ENCODE peak calls at places on chromosome 9, in eight cellular contexts. V is HCT116; Z is left ventricle myocardium inferior; W is GM23338; E is CD4-positive, alpha-beta T cell; A is PC-3; P is GM12865; D is fibroblast of villous mesenchyme. J is an unnamed sample.

GRCh38 chr9:111992523-111992922 is 95.9 kb downstream of the UGCG start:
- DNase-seq in P (peak; percentile 81), W (no peak), V (peak; percentile 61), D (peak; percentile 49), Z (no peak), E (no peak), A (peak; percentile 79), J (peak; percentile 42)

GRCh38 chr9:72353455-72354116 is 11.4 kb downstream of the ZFAND5 start:
- DNase-seq in P (no peak), Z (no peak), E (no peak), A (no peak), W (no peak), D (no peak), V (no peak), J (no peak)

GRCh38 chr9:115015018-115015635 is 84.7 kb upstream of the TNFSF8 start:
- DNase-seq in P (peak; percentile 27), E (no peak), D (peak; percentile 69), A (peak; percentile 58), Z (no peak), W (peak; percentile 81), V (peak; percentile 40), J (peak; percentile 69)

GRCh38 chr9:135050072-135050990 is 37.1 kb upstream of the OLFM1 start:
- DNase-seq in W (no peak), P (peak; percentile 6), D (no peak), A (no peak), Z (no peak), V (no peak), E (no peak), J (no peak)

GRCh38 chr9:111411266-111411665 is 72.9 kb downstream of the ECPAS start:
- DNase-seq in A (no peak), E (no peak), W (no peak), P (no peak), V (no peak), Z (no peak), D (no peak), J (no peak)

GRCh38 chr9:38306899-38307298 is 85.6 kb upstream of the ALDH1B1 start:
- DNase-seq in A (no peak), W (no peak), D (no peak), V (no peak), Z (no peak), P (no peak), E (no peak), J (no peak)

GRCh38 chr9:83992407-83992806 is 11.8 kb downstream of the RMI1 start:
- DNase-seq in D (peak; percentile 41), V (no peak), Z (no peak), P (no peak), E (no peak), A (peak; percentile 64), W (no peak), J (no peak)

GRCh38 chr9:33320568-33321261 is 30.4 kb downstream of the NFX1 start:
- DNase-seq in V (no peak), D (peak; percentile 97), A (peak; percentile 87), W (no peak), Z (no peak), E (no peak), P (no peak), J (peak; percentile 93)

GRCh38 chr9:95409650-95410426 is 92.3 kb upstream of the FANCC start:
- DNase-seq in Z (no peak), A (peak; percentile 21), W (no peak), V (peak; percentile 23), P (no peak), D (peak; percentile 97), E (no peak), J (peak; percentile 86)

GRCh38 chr9:111052831-111053230 is 14.6 kb upstream of the LPAR1 start:
- DNase-seq in P (no peak), A (peak; percentile 18), E (no peak), Z (no peak), D (no peak), V (no peak), W (no peak), J (peak; percentile 53)

GRCh38 chr9:81759680-81760215 is 70.4 kb upstream of the TLE1 start:
- DNase-seq in P (no peak), Z (no peak), D (peak; percentile 87), W (no peak), E (no peak), A (peak; percentile 88), V (peak; percentile 21), J (peak; percentile 56)

GRCh38 chr9:136981588-136982231 is 1.1 kb upstream of the LCNL1 start:
- DNase-seq in P (no peak), W (no peak), Z (peak; percentile 69), E (no peak), A (no peak), V (no peak), D (no peak), J (no peak)

GRCh38 chr9:117414220-117414905 is 494 bp downstream of the ASTN2 start:
- DNase-seq in E (no peak), Z (no peak), D (no peak), V (no peak), W (peak; percentile 66), A (no peak), P (peak; percentile 3), J (peak; percentile 14)

DNA sequence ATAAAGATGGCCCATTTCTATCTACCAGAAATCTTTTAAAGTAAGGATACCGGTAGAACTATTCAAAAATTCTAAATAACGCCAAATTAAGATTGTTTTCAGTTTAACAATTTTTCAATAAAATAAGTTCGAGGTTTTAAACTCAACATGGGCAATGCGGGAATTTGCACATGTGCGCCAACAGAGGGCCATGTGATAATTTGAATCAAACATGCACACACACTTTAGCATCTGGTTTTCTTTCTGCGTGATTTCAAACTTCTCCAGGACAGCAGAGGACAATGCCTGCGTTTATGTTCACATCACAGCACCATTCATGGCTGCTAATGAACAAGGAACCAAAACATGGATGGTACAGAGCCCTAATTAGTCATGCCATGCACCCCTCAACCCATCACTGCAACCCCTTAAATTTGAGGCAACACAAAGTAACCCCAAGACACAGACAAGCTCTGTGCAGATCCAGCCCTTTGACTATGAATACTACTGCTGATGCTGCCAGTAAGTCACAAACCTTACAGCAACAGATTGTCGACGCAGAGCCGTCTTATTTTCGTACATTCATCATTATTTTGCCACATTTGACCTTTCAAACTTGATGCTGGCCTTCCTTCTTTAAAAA is 2.8 kb downstream of the SHC3 start:
- DNase-seq in A (no peak), W (no peak), P (no peak), V (no peak), E (no peak), Z (no peak), D (no peak), J (peak; percentile 41)
- TF ChIP-seq CTCF in A (no peak), W (no peak), P (no peak), V (no peak), E (no peak), Z (no peak), D (no peak), J (peak; percentile 28)

DNA sequence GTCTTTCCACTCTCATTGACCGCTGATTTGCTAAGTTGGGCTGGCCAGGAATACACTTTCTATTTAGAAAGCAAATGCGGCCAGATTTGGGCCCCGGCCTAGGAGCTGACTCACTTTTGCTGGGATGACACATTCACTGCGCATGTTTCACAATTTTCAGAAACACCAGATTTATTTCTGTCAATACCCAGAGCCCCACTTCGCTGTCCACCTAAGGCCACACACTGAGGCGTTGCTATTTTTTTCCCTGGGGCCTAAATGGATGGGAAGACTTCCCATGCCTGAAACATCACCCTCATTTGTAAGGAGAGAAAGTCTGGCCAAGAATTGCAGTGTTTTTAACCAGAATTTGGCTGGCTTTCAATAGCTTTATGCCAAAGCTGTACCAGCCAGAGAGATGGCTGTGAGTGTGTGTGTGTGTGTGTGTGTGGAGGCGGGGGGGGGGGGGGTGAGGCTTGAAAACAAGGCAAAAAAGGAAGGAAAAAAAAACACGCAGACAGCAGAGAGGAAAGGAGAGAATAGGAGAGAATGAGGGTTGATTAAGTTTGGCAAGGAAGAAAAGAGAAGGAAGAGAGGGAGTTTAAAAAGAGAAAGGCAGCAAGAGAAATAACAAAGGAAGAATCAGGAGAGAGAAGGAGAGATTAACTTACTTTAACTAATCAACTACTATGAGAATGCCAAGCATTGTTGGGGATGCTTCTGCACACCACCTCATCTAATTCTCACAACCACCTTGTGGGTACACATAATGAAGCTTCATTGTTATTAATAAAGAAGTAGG is 261.4 kb upstream of the KLF4 start:
- DNase-seq in E (no peak), A (peak; percentile 91), V (peak; percentile 81), Z (peak; percentile 82), W (no peak), D (peak; percentile 99), P (peak; percentile 63), J (peak; percentile 99)
- TF ChIP-seq CTCF in E (no peak), A (no peak), V (no peak), Z (no peak), W (no peak), D (no peak), P (no peak), J (no peak)

GRCh38 chr9:99889120-99889519 is 17.3 kb upstream of the STX17 start:
- DNase-seq in D (no peak), Z (no peak), V (no peak), W (no peak), A (no peak), P (peak; percentile 24), E (no peak), J (no peak)
- TF ChIP-seq CTCF in D (no peak), Z (no peak), V (peak; percentile 27), W (peak; percentile 8), A (no peak), P (peak; percentile 20), E (no peak), J (no peak)

GRCh38 chr9:131349881-131350563 is 43.9 kb upstream of the PRRC2B start:
- DNase-seq in W (peak; percentile 96), E (peak; percentile 90), V (peak; percentile 62), A (peak; percentile 74), D (peak; percentile 88), Z (peak; percentile 91), P (peak; percentile 90), J (peak; percentile 82)

GRCh38 chr9:131347376-131348020 is 46.4 kb upstream of the PRRC2B start:
- DNase-seq in Z (no peak), W (no peak), E (no peak), P (no peak), V (no peak), D (no peak), A (no peak), J (no peak)

GRCh38 chr9:131346559-131346958 is 47.3 kb upstream of the PRRC2B start:
- DNase-seq in D (no peak), P (no peak), A (no peak), V (no peak), Z (no peak), W (no peak), E (no peak), J (no peak)

GRCh38 chr9:131349522-131349880 is 44.4 kb upstream of the PRRC2B start:
- DNase-seq in Z (no peak), P (no peak), W (no peak), V (no peak), D (no peak), A (no peak), E (no peak), J (no peak)

DNA sequence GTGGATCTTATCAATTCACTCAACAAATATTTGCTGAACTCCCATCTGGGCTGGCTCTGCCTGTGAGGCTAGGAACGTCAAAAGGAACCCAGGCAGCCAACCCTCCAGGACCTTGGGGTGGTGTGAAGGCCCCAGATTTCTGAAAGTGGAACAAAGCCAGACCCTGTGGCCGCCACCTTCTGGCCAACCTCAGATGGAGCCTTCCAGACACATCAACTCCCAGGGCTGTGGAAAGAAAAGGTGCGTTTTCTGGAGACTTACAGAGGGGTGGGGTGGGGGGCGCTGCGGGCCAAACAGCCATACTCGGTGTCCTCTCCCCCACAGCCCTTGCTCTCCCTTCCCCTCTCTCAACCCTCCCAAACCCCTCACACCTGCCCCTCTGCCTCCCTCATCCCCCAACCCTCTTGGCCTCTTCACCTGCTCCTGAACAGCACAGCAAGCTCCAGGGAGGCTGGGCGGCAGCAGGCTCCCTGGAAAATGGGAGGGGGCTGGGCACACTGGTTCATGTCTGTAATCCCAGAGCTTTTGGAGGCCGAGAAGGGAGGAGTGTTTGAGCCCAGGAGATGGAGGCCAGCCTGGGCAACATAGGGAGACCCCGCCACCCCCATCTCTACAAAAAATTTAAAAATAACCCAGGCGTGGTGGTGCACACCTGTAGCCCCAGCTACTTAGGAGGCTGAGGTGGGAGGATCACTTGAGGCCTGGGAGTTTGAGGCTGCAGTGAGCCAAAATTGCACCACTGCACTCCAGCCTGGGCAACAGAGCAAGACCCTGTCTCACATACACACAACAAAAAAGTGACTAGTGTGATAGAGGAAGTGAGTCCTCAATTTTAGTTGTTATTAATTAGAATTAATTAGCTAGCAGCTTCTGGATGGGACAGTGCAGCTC is 45.0 kb upstream of the PRRC2B start:
- DNase-seq in A (no peak), D (no peak), V (no peak), W (peak; percentile 52), E (no peak), Z (no peak), P (no peak), J (no peak)
- TF ChIP-seq CTCF in A (peak; percentile 39), D (no peak), V (peak; percentile 34), W (peak; percentile 37), E (no peak), Z (no peak), P (peak; percentile 20), J (peak; percentile 29)